ENCODE peak calls at places on chromosomes 7 and 10, in seven cellular contexts. E is epithelial cell of esophagus, S is chondrocyte, Q is neural crest cell, G is colonic mucosa, V is progenitor cell of endocrine pancreas, N is fibroblast of villous mesenchyme. K is an unnamed sample.
A peak's percentile ranks its signal among the peaks of the same experiment; 100 is the strongest.

GRCh38 chr10:22042557-22043326 is 39.2 kb upstream of the DNAJC1 start:
- DNase-seq in V (no peak), E (peak; percentile 23), S (no peak), N (no peak), Q (no peak), G (no peak), K (peak; percentile 55)

GRCh38 chr7:155808551-155809331 is 3.5 kb downstream of the SHH start:
- DNase-seq in Q (peak; percentile 45), G (peak; percentile 76), E (no peak), S (no peak), N (no peak), V (no peak), K (no peak)

GRCh38 chr10:60130130-60130579 is 223.8 kb upstream of the CCDC6 start:
- DNase-seq in E (no peak), N (no peak), G (no peak), V (no peak), S (no peak), Q (no peak), K (no peak)

GRCh38 chr10:47374611-47375536 is 9.2 kb downstream of the ZNF488 start:
- DNase-seq in Q (no peak), S (no peak), N (peak; percentile 35), E (no peak), V (no peak), G (peak; percentile 15), K (peak; percentile 79)

GRCh38 chr7:2151801-2152612 is 80.7 kb downstream of the MAD1L1 start:
- DNase-seq in S (peak; percentile 71), N (no peak), Q (no peak), E (no peak), V (no peak), G (no peak), K (no peak)

GRCh38 chr7:38448842-38449241 is 175.4 kb upstream of the TARP start:
- DNase-seq in S (no peak), N (no peak), V (no peak), G (no peak), E (peak; percentile 28), Q (no peak), K (no peak)

GRCh38 chr10:1364151-1364910 is 308.1 kb downstream of the WDR37 start:
- DNase-seq in Q (no peak), E (peak; percentile 27), V (no peak), G (peak; percentile 4), S (no peak), N (no peak), K (no peak)

GRCh38 chr7:127678947-127679346 is 27.0 kb downstream of the SND1 start:
- DNase-seq in G (no peak), N (peak; percentile 49), V (no peak), S (no peak), Q (no peak), E (no peak), K (peak; percentile 60)

GRCh38 chr10:44995581-44995913 is 5.2 kb upstream of the ZNF22 start:
- DNase-seq in Q (no peak), V (no peak), E (no peak), G (no peak), S (no peak), N (no peak), K (no peak)

GRCh38 chr7:86765931-86766330 is 122.2 kb downstream of the GRM3 start:
- DNase-seq in Q (no peak), V (no peak), S (no peak), G (no peak), E (no peak), N (no peak), K (no peak)

GRCh38 chr7:99313204-99313573 is 12.5 kb upstream of the ARPC1A start:
- DNase-seq in G (no peak), V (no peak), Q (no peak), E (no peak), S (no peak), N (no peak), K (no peak)

GRCh38 chr7:99312316-99313203 is 13.1 kb upstream of the ARPC1A start:
- DNase-seq in G (peak; percentile 87), V (peak; percentile 66), N (peak; percentile 58), E (peak; percentile 71), S (no peak), Q (peak; percentile 74), K (peak; percentile 72)

GRCh38 chr7:99310004-99310403 is 15.7 kb upstream of the ARPC1A start:
- DNase-seq in Q (no peak), G (no peak), N (no peak), V (no peak), S (no peak), E (no peak), K (no peak)

GRCh38 chr7:99309141-99309540 is 16.6 kb upstream of the ARPC1A start:
- DNase-seq in S (no peak), E (no peak), Q (no peak), V (no peak), G (no peak), N (no peak), K (no peak)

GRCh38 chr7:99311702-99312101 is 14.0 kb upstream of the ARPC1A start:
- DNase-seq in N (no peak), V (no peak), S (no peak), G (no peak), Q (no peak), E (peak; percentile 31), K (no peak)
- TF ChIP-seq CTCF in N (no peak), V (no peak), S (peak; percentile 30), G (no peak), Q (no peak), E (peak; percentile 6), K (no peak)

GRCh38 chr7:69038915-69039314 is 559.4 kb upstream of the AUTS2 start:
- DNase-seq in S (no peak), N (no peak), E (no peak), V (no peak), Q (no peak), G (no peak), K (no peak)

GRCh38 chr7:69042138-69042537 is 556.1 kb upstream of the AUTS2 start:
- DNase-seq in N (no peak), V (no peak), E (no peak), Q (no peak), S (no peak), G (no peak), K (no peak)

DNA sequence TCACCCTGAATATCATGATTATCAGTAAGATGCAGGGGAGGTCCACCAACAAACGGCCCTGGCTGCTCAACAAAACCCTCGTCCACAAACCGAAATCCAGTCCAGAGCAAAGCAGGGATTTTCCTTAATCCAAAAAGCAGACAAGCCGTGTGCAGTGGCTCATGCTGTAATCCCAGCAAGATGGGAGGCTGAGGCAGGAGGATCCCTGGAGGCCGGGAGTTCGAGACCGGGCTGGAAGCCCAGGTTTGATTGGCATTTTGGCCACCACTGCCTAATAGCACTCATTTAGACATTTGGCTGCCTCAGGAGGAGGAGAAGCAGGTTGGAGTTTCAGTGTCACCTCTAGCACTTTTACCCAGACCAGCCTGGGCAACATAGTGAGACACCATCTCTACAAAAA is 562.0 kb upstream of the AUTS2 start:
- DNase-seq in N (no peak), G (no peak), S (no peak), Q (no peak), V (no peak), E (no peak), K (no peak)
- TF ChIP-seq CTCF in N (no peak), G (no peak), S (no peak), Q (no peak), V (no peak), E (no peak), K (no peak)

GRCh38 chr10:124722812-124723783 is 21.1 kb downstream of the FAM53B start:
- DNase-seq in Q (no peak), N (no peak), E (peak; percentile 76), G (no peak), S (no peak), V (no peak), K (peak; percentile 52)

GRCh38 chr10:124721295-124722052 is 22.7 kb downstream of the FAM53B start:
- DNase-seq in N (no peak), Q (no peak), G (peak; percentile 38), S (no peak), V (no peak), E (peak; percentile 69), K (peak; percentile 40)

GRCh38 chr10:124717358-124717757 is 26.8 kb downstream of the FAM53B start:
- DNase-seq in G (no peak), N (no peak), V (no peak), S (no peak), E (no peak), Q (no peak), K (no peak)

GRCh38 chr10:124717911-124718734 is 26.1 kb downstream of the FAM53B start:
- DNase-seq in Q (no peak), V (no peak), S (no peak), N (no peak), G (no peak), E (peak; percentile 47), K (no peak)

DNA sequence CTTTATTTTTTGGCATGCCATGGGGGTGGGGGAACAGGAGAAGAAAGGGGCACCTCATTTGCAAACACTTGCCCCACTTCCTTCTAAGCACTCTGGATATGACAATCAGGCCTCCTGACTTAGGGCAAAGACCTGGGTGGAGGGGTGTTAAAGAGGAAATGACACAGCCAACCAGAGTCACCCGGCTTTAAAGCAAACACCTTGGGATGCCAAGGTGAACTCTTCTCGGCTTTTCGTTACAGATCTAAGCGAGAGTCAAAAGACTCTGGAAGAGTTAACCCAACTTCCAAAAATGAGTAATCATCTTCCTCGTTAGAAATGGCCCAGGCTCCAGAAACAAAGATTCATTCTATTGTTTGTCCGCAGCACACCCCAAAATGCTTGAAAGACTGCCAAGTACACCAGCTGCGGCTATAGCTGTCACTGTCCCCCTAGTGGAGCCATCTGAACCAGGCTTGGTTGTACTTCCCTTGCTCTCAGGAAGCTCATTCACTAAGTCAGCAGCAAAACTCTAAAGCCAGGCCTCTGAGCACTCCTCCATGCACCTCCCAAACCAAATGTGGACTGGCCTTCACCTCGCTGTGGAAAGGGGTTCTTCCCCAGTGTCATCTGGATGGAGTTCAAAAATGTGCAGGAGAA is 24.8 kb downstream of the FAM53B start:
- DNase-seq in V (no peak), S (no peak), G (peak; percentile 87), N (peak; percentile 57), Q (no peak), E (peak; percentile 84), K (peak; percentile 52)
- TF ChIP-seq CTCF in V (peak; percentile 32), S (no peak), G (peak; percentile 56), N (peak; percentile 48), Q (peak; percentile 37), E (peak; percentile 81), K (peak; percentile 48)

GRCh38 chr10:23340346-23340745 is 4.3 kb downstream of the C10orf67 start:
- DNase-seq in N (no peak), E (no peak), V (no peak), Q (no peak), G (no peak), S (no peak), K (no peak)

GRCh38 chr10:23337616-23338015 is 7.0 kb downstream of the C10orf67 start:
- DNase-seq in Q (no peak), G (no peak), S (no peak), E (no peak), N (no peak), V (no peak), K (no peak)

GRCh38 chr10:23338886-23339285 is 5.7 kb downstream of the C10orf67 start:
- DNase-seq in V (no peak), E (no peak), G (no peak), N (no peak), S (no peak), Q (no peak), K (no peak)

GRCh38 chr10:23341004-23341403 is 3.6 kb downstream of the C10orf67 start:
- DNase-seq in Q (no peak), N (no peak), E (peak; percentile 33), G (no peak), V (no peak), S (no peak), K (peak; percentile 16)

GRCh38 chr10:23338155-23338828 is 6.3 kb downstream of the C10orf67 start:
- DNase-seq in N (peak; percentile 59), G (no peak), E (peak; percentile 74), S (no peak), Q (no peak), V (no peak), K (peak; percentile 55)
- TF ChIP-seq CTCF in N (peak; percentile 29), G (no peak), E (peak; percentile 51), S (peak; percentile 24), Q (peak; percentile 44), V (peak; percentile 55), K (peak; percentile 53)

K was measured in choroid plexus epithelial cell.